ENCODE peak calls at places on chromosomes 2 and 18, in ten cellular contexts. N is HL-60, K is GM06990, U is endothelial cell of umbilical vein, C is fibroblast of lung, F is H1, E is HCT116, G is astrocyte, L is AG09309, H is mucosa of descending colon. W is an unnamed sample.

GRCh38 chr2:11676640-11677039 is 6.6 kb upstream of the NTSR2 start:
- DNase-seq in N (no peak), K (no peak), U (no peak), C (no peak), F (no peak), E (no peak), G (no peak), L (no peak), H (no peak), W (no peak)

GRCh38 chr2:138112536-138112935 is 148.3 kb downstream of the HNMT start:
- DNase-seq in N (no peak), K (no peak), U (peak; percentile 8), C (peak; percentile 22), F (no peak), E (no peak), G (peak; percentile 60), L (no peak), H (no peak), W (no peak)

GRCh38 chr2:127901339-127902072 is 15.8 kb upstream of the AMMECR1L start:
- DNase-seq in N (no peak), K (no peak), U (no peak), C (peak; percentile 47), F (no peak), E (no peak), G (no peak), L (no peak), H (no peak), W (peak; percentile 16)

GRCh38 chr2:66584011-66584410 is 149.1 kb downstream of the MEIS1 start:
- DNase-seq in N (no peak), K (no peak), U (no peak), C (peak; percentile 47), F (no peak), E (no peak), G (no peak), L (no peak), H (no peak), W (no peak)

GRCh38 chr2:95181774-95182173 is 16.2 kb downstream of the ZNF2 start:
- DNase-seq in N (no peak), K (no peak), U (no peak), C (no peak), F (no peak), E (no peak), G (no peak), L (no peak), H (no peak), W (no peak)

GRCh38 chr2:240463274-240463865 is 27.9 kb downstream of the GPC1 start:
- DNase-seq in N (no peak), K (no peak), U (no peak), C (no peak), F (no peak), E (no peak), G (no peak), L (no peak), H (peak; percentile 44), W (no peak)

GRCh38 chr2:28390857-28391563 is 1.6 kb upstream of the FOSL2 start:
- DNase-seq in N (no peak), K (no peak), U (peak; percentile 89), C (no peak), F (no peak), E (no peak), G (no peak), L (no peak), H (peak; percentile 90), W (peak; percentile 91)

GRCh38 chr18:48136544-48137353 is 206.3 kb upstream of the SMAD2 start:
- DNase-seq in N (no peak), K (no peak), U (no peak), C (no peak), F (no peak), E (no peak), G (no peak), L (no peak), H (no peak), W (no peak)

GRCh38 chr18:37393945-37394609 is 171.5 kb downstream of the CELF4 start:
- DNase-seq in N (no peak), K (peak; percentile 16), U (peak; percentile 49), C (peak; percentile 90), F (peak; percentile 39), E (no peak), G (peak; percentile 39), L (peak; percentile 63), H (peak; percentile 66), W (peak; percentile 94)
- H3K4me3 ChIP-seq in N (no peak overlapping the region), K (peak overlapping the region; percentile 33), U (peak overlapping the region; percentile 8), C (peak overlapping the region; percentile 15), F (peak overlapping the region; percentile 33), E (peak overlapping the region; percentile 44), G (peak overlapping the region; percentile 28), L (peak overlapping the region; percentile 21), H (no peak overlapping the region), W (peak overlapping the region; percentile 45)

GRCh38 chr18:50562686-50563085 is 2.8 kb downstream of the MAPK4 start:
- DNase-seq in N (no peak), K (no peak), U (no peak), C (no peak), F (no peak), E (no peak), G (no peak), L (no peak), H (no peak), W (no peak)

GRCh38 chr18:50563376-50563775 is 3.5 kb downstream of the MAPK4 start:
- DNase-seq in N (no peak), K (no peak), U (no peak), C (no peak), F (no peak), E (no peak), G (no peak), L (no peak), H (no peak), W (no peak)

GRCh38 chr18:50558948-50559749 is 738 bp upstream of the MAPK4 start:
- DNase-seq in N (no peak), K (no peak), U (no peak), C (no peak), F (no peak), E (no peak), G (no peak), L (no peak), H (no peak), W (no peak)

GRCh38 chr18:50559750-50560680 is at the start of gene MAPK4:
- DNase-seq in N (peak; percentile 13), K (no peak), U (no peak), C (peak; percentile 2), F (no peak), E (no peak), G (peak; percentile 15), L (no peak), H (peak; percentile 55), W (peak; percentile 8)

GRCh38 chr18:50560681-50561629 is 1.1 kb downstream of the MAPK4 start:
- DNase-seq in N (no peak), K (no peak), U (no peak), C (no peak), F (no peak), E (no peak), G (no peak), L (no peak), H (no peak), W (no peak)
- TF ChIP-seq CTCF in N (no peak), K (no peak), U (no peak), C (no peak), F (no peak), E (no peak), G (no peak), L (no peak), H (no peak), W (no peak)

GRCh38 chr2:75195076-75195691 is 4.1 kb downstream of the TACR1 start:
- DNase-seq in N (no peak), K (no peak), U (no peak), C (no peak), F (no peak), E (no peak), G (no peak), L (no peak), H (no peak), W (no peak)

GRCh38 chr2:75202359-75202758 is 3.0 kb upstream of the TACR1 start:
- DNase-seq in N (no peak), K (no peak), U (no peak), C (no peak), F (no peak), E (no peak), G (no peak), L (no peak), H (no peak), W (no peak)

GRCh38 chr2:75204833-75205232 is 5.5 kb upstream of the TACR1 start:
- DNase-seq in N (no peak), K (no peak), U (no peak), C (no peak), F (no peak), E (no peak), G (no peak), L (no peak), H (no peak), W (no peak)

GRCh38 chr2:75199428-75200011 is at the start of gene TACR1:
- DNase-seq in N (no peak), K (peak; percentile 76), U (peak; percentile 42), C (peak; percentile 76), F (no peak), E (no peak), G (peak; percentile 47), L (peak; percentile 31), H (peak; percentile 65), W (peak; percentile 73)

DNA sequence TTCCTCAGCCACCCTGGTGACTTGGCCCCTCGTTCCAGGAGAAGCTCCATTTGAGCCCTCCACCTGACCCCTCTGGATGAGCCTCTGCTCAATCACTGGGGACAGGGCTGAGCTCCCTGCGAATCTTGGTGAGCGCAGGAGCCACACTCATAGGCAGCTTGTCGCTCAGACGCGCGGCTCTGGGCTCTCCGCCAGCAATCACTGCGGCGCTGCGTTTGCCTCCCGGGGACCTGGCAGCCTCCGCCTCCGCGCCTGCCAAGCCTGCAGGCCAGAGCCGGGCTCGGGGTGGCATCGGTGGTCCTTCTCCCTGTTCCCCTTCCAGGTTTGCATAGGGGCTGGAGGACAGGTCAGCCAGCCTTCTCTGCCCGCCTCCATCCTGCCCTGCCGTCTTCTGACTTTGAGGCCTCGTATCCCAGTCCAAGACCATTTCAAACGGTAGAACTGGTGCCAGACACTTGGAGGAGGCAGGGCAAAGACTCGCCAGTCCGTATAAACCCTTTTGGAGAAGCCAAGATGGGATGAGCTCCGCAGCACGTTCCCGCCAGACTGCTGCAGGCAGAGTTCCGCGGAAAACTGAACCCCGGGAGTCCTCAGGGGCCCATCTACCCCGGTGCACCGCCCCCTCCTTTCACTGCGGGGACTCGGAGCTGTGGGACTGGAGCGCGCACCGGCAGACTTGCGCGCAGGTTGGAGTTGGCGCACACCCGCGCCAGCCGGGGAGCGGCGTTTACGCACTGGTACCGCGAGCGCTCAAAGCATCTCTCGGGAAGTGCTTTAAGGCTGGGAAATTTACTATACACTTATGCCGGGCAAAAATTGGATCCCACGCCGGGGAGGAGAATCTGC is 1.0 kb upstream of the TACR1 start:
- DNase-seq in N (no peak), K (peak; percentile 31), U (peak; percentile 9), C (peak; percentile 42), F (no peak), E (no peak), G (peak; percentile 39), L (no peak), H (no peak), W (peak; percentile 28)
- H3K4me3 ChIP-seq in N (no peak overlapping the region), K (no peak overlapping the region), U (no peak overlapping the region), C (peak overlapping the region; percentile 53), F (peak overlapping the region; percentile 62), E (no peak overlapping the region), G (peak overlapping the region; percentile 58), L (peak overlapping the region; percentile 56), H (no peak overlapping the region), W (peak overlapping the region; percentile 60)

DNA sequence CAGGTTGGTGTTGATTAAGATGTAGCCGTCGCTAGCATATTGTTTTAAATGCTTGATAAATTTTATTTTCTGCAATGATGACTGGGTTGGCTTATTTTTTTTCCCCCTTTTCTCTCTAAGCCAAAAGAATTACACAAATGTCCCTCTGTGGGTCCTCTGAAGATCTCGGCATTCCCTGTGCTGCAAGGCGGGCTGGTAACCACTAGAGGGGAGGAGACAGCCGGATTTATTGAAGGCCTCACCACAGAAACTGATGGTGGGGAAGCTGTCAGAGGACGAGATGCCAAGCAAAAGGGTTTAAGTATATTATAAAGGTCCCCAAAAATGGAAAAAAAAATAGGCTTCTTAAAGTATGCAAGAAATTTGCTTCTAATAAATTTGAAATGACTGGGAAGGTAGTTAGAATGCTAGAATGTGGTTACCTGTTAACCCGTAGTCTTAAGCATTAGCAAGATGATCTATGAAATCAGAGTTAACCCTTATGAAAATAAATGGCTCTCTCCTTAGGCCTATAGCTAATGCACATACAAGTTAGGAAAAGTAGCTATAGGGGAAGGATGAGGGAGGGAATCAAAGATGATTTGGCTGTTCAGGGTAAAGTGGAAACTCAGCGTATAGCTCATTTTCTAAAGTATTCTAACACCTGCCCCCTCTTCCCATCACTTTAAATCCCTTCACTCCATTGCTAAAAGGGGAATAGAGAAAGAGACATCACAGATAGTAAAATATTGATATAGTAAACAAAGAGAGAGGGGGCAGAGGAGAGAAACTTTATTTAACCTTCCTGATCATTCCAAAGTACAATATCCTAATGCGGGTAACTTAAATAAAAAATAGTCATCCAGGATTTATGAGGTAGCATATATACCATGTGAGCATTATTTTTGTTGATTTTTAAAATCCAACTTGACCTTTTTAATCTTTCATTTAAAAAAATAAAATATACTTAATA is 894.5 kb upstream of the POU3F3 start:
- DNase-seq in N (no peak), K (no peak), U (no peak), C (no peak), F (peak; percentile 21), E (no peak), G (peak; percentile 12), L (no peak), H (no peak), W (peak; percentile 2)
- TF ChIP-seq CTCF in N (peak; percentile 46), K (peak; percentile 61), U (no peak), C (no peak), F (peak; percentile 77), E (peak; percentile 12), G (peak; percentile 88), L (no peak), H (peak; percentile 12), W (peak; percentile 48)